ENCODE peak calls at places on chromosomes 1 and 21, in five cellular contexts. C is PC-3, U is MM.1S, O is upper lobe of right lung, L is heart right ventricle. E is an unnamed sample.

GRCh38 chr1:39115271-39116110 is 89.0 kb upstream of the MACF1 start:
- DNase-seq in U (no peak), C (no peak), L (no peak), O (no peak), E (no peak)

GRCh38 chr1:231335663-231336602 is 1.7 kb downstream of the EXOC8 start:
- DNase-seq in O (no peak), L (no peak), C (peak; percentile 46), U (no peak), E (peak; percentile 69)

GRCh38 chr1:17648457-17649145 is 106.5 kb upstream of the ACTL8 start:
- DNase-seq in C (no peak), U (no peak), L (no peak), O (no peak), E (no peak)

GRCh38 chr1:84726593-84727275 is 36.5 kb upstream of the SSX2IP start:
- DNase-seq in L (no peak), U (no peak), C (peak; percentile 50), O (no peak), E (no peak)

GRCh38 chr1:57858740-57859139 is 434.9 kb upstream of the DAB1 start:
- DNase-seq in O (no peak), L (no peak), C (no peak), U (no peak), E (no peak)

GRCh38 chr1:212518188-212518951 is 85.7 kb downstream of the NENF start:
- DNase-seq in O (peak; percentile 85), U (no peak), L (peak; percentile 79), C (peak; percentile 33), E (peak; percentile 70)

GRCh38 chr21:46352156-46352499 is 28.2 kb downstream of the PCNT start:
- DNase-seq in L (no peak), O (no peak), C (no peak), U (no peak), E (peak; percentile 45)

GRCh38 chr1:17259233-17259873 is 10.5 kb downstream of the PADI3 start:
- DNase-seq in O (no peak), C (no peak), L (no peak), U (no peak), E (peak; percentile 35)

GRCh38 chr1:218946147-218946546 is 227.5 kb upstream of the LYPLAL1 start:
- DNase-seq in O (no peak), C (peak; percentile 91), L (no peak), U (no peak), E (no peak)

GRCh38 chr1:32334864-32335618 is 992 bp downstream of the MARCKSL1 start:
- DNase-seq in L (peak; percentile 63), U (peak; percentile 40), C (peak; percentile 46), O (peak; percentile 77), E (peak; percentile 57)

GRCh38 chr21:40769231-40769630 is 77.7 kb downstream of the DSCAM start:
- DNase-seq in O (no peak), L (no peak), U (peak; percentile 61), C (no peak), E (no peak)

GRCh38 chr1:228276361-228276831 is 68.6 kb downstream of the OBSCN start:
- DNase-seq in C (no peak), L (peak; percentile 17), O (no peak), U (no peak), E (peak; percentile 35)

GRCh38 chr1:116325104-116325503 is 47.9 kb upstream of the ATP1A1 start:
- DNase-seq in O (no peak), L (no peak), U (no peak), C (no peak), E (no peak)

GRCh38 chr1:205715628-205716027 is 34.4 kb downstream of the NUCKS1 start:
- DNase-seq in U (no peak), O (no peak), C (no peak), L (no peak), E (no peak)

GRCh38 chr1:94743866-94744265 is 76.3 kb upstream of the SLC44A3 start:
- DNase-seq in U (no peak), L (no peak), O (no peak), C (no peak), E (no peak)

GRCh38 chr1:154611150-154611865 is 3.3 kb upstream of the ADAR start:
- DNase-seq in L (no peak), C (no peak), U (no peak), O (no peak), E (no peak)

GRCh38 chr1:100306735-100307313 is 40.8 kb downstream of the RTCA start:
- DNase-seq in O (no peak), C (no peak), U (no peak), L (no peak), E (no peak)
- H3K4me3 ChIP-seq in O (no peak overlapping the region), C (no peak overlapping the region), U (no peak overlapping the region), L (no peak overlapping the region), E (no peak overlapping the region)

GRCh38 chr1:150160964-150161626 is 11.4 kb downstream of the PLEKHO1 start:
- DNase-seq in O (no peak), C (no peak), U (peak; percentile 23), L (no peak), E (no peak)

GRCh38 chr1:150162582-150162861 is 12.8 kb downstream of the PLEKHO1 start:
- DNase-seq in C (no peak), U (no peak), L (no peak), O (no peak), E (no peak)

GRCh38 chr1:150162862-150163706 is 13.4 kb downstream of the PLEKHO1 start:
- DNase-seq in U (no peak), O (peak; percentile 85), L (peak; percentile 71), C (peak; percentile 50), E (peak; percentile 86)

GRCh38 chr1:150164224-150164623 is 14.5 kb downstream of the PLEKHO1 start:
- DNase-seq in U (no peak), L (peak; percentile 36), O (no peak), C (no peak), E (peak; percentile 32)

DNA sequence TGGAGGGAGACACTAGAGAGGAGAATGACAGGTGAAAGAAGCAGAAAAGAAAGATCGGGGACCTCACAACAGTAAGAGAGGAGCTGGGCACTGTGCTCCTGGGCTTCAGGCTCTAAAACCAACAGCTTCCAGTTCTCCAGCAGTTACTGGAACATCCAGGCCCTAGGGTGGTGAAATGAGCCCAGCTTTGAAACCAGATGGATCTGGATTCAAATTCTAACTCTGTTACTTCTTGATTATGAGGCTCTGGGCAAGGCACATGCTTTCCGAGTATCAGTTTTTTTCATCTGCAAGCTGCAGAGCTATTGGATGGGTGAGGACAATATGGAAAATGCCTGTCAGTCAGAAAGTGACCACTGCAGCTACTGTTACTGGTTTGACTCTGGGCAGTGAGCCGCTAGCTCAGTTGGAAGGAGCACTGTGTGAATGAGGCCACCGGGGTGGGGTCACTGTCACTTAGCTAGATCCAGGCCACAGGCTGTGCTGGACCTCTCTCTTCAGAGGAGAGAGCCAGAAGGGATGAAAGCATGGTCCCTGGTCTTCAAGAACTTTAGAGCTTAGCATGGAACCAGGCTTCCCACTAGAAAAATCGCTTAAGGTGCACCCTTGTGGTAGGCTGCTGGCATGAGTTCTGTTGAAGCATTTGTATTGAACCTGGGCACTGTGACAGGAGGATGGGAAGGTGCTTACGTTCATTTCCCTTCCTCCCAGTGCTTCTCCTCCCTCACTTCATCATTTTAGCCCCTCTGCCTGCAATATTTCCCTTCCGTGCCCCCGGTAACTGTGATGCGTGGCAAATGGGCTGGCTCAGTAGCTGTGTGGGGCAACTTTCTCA is 12.2 kb downstream of the PLEKHO1 start:
- DNase-seq in L (no peak), C (no peak), O (no peak), U (peak; percentile 46), E (no peak)
- TF ChIP-seq CTCF in L (no peak), C (peak; percentile 21), O (no peak), U (peak; percentile 38), E (no peak)

GRCh38 chr1:160095382-160096105 is 2.9 kb downstream of the IGSF8 start:
- DNase-seq in L (no peak), U (no peak), O (peak; percentile 54), C (no peak), E (no peak)
- H3K27ac ChIP-seq in L (no peak overlapping the region), U (no peak overlapping the region), O (no peak overlapping the region), C (no peak overlapping the region), E (no peak overlapping the region)

DNA sequence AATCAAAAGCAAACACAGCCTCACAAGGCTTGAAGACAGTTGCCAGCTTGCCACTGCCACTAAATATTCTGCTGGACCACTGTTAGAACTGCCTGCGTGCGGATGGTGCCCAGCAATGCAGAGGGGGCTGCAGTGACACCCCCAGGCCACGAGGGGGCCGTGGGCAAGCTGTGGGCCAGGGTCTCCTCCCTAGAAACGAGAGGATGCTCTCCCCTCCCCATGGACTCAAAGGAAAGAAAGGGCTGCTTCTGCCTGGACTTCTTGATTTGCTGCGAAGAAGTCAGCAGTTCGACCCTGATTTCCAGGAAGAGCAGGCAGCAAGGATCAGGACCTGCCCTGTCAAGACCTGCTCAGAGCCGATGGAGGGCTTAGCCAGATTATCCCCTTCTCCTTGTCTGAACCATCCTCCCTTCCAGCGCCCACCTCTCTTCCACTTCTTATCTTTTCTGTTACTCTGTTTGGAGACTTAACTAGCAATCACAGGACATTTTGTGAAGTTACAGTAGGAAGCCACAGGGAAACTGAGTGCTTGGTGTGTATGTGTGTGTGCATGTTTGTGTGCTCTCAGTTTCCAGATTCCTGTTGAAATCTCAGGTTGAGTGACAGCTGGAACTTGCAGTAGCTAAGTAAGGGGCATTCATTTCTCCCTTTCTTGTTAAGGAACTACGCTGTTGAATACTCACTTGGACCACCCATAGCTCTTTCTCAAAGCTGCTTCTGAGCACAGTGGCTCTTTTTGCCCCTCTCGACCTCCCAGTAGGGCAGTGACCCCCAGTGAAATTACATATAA is 2.7 kb downstream of the MAN1C1 start:
- DNase-seq in L (peak; percentile 42), C (peak; percentile 19), U (peak; percentile 57), O (no peak), E (peak; percentile 44)
- H3K4me3 ChIP-seq in L (peak overlapping the region; percentile 79), C (no peak overlapping the region), U (peak overlapping the region; percentile 53), O (peak overlapping the region; percentile 85), E (peak overlapping the region; percentile 84)

GRCh38 chr1:64598100-64598571 is 128.2 kb downstream of the CACHD1 start:
- DNase-seq in O (no peak), C (peak; percentile 42), U (no peak), L (no peak), E (no peak)
- TF ChIP-seq CTCF in O (no peak), C (no peak), U (no peak), L (no peak), E (no peak)

GRCh38 chr1:226498690-226499008 is 49.9 kb upstream of the STUM start:
- DNase-seq in C (no peak), L (no peak), U (no peak), O (no peak), E (no peak)
- H3K27ac ChIP-seq in C (no peak overlapping the region), L (no peak overlapping the region), U (no peak overlapping the region), O (no peak overlapping the region), E (no peak overlapping the region)

GRCh38 chr1:54973205-54973921 is 7.1 kb upstream of the TMEM61 start:
- DNase-seq in U (no peak), L (peak; percentile 27), C (peak; percentile 55), O (no peak), E (peak; percentile 69)
- H3K4me3 ChIP-seq in U (no peak overlapping the region), L (no peak overlapping the region), C (no peak overlapping the region), O (no peak overlapping the region), E (no peak overlapping the region)

E was measured in psoas muscle.